ENCODE peak calls at places on chromosomes 7 and 10, in four cellular contexts. E is astrocyte of the spinal cord; N is brain microvascular endothelial cell; Y is CD8-positive, alpha-beta memory T cell. G is an unnamed sample.

GRCh38 chr7:119482209-119482608 is 790.8 kb upstream of the KCND2 start:
- DNase-seq in E (peak), N (peak), Y (no peak), G (peak)

GRCh38 chr10:15427836-15428414 is 56.8 kb upstream of the FAM171A1 start:
- DNase-seq in E (peak), N (peak), Y (no peak), G (peak)

GRCh38 chr7:37921340-37921805 is 933 bp downstream of the EPDR1 start:
- DNase-seq in E (peak), N (peak), Y (no peak), G (no peak)

GRCh38 chr7:36747969-36748574 is 23.8 kb upstream of the AOAH start:
- DNase-seq in E (no peak), N (no peak), Y (no peak), G (no peak)

GRCh38 chr10:125283191-125283590 is 122.8 kb upstream of the CTBP2 start:
- DNase-seq in E (no peak), N (no peak), Y (no peak), G (no peak)

GRCh38 chr10:103835121-103836045 is 20.0 kb downstream of the SH3PXD2A start:
- DNase-seq in E (peak), N (no peak), Y (no peak), G (no peak)

GRCh38 chr7:28685660-28686417 is 272.3 kb downstream of the TRIL start:
- DNase-seq in E (peak), N (peak), Y (peak), G (peak)

GRCh38 chr7:30583181-30583580 is 11.5 kb upstream of the GARS1 start:
- DNase-seq in E (no peak), N (no peak), Y (no peak), G (no peak)

GRCh38 chr10:102627446-102628293 is 16.6 kb upstream of the TRIM8 start:
- DNase-seq in E (peak), N (peak), Y (no peak), G (peak)

GRCh38 chr7:95376632-95377380 is 19.4 kb downstream of the PON3 start:
- DNase-seq in E (no peak), N (peak), Y (no peak), G (peak)

GRCh38 chr7:131897016-131897789 is 340.8 kb upstream of the PODXL start:
- DNase-seq in E (peak), N (peak), Y (no peak), G (peak)

GRCh38 chr7:18583305-18583704 is 87.8 kb downstream of the HDAC9 start:
- DNase-seq in E (peak), N (peak), Y (no peak), G (peak)

GRCh38 chr7:133859191-133859590 is 267.9 kb upstream of the LRGUK start:
- DNase-seq in E (no peak), N (no peak), Y (no peak), G (no peak)

GRCh38 chr10:89576696-89577095 is 41.3 kb upstream of the SLC16A12 start:
- DNase-seq in E (no peak), N (no peak), Y (no peak), G (no peak)

GRCh38 chr7:28135760-28136159 is 44.8 kb downstream of the JAZF1 start:
- DNase-seq in E (no peak), N (no peak), Y (no peak), G (no peak)

GRCh38 chr7:130486114-130486962 is 5.5 kb upstream of the MEST start:
- DNase-seq in E (no peak), N (no peak), Y (peak), G (peak)

GRCh38 chr7:68245688-68246087 is 1249.1 kb downstream of the TYW1 start:
- DNase-seq in E (no peak), N (no peak), Y (no peak), G (peak)

GRCh38 chr7:154862153-154862791 is 140.7 kb downstream of the PAXIP1 start:
- DNase-seq in E (no peak), N (no peak), Y (no peak), G (no peak)

GRCh38 chr7:101550641-101551531 is 78.2 kb downstream of the MYL10 start:
- DNase-seq in E (no peak), N (no peak), Y (no peak), G (no peak)

GRCh38 chr7:94382155-94382554 is 12.5 kb upstream of the COL1A2 start:
- DNase-seq in E (no peak), N (peak), Y (no peak), G (peak)

GRCh38 chr7:42236266-42237161 is 495 bp downstream of the GLI3 start:
- DNase-seq in E (peak), N (peak), Y (no peak), G (peak)

GRCh38 chr7:92695308-92696261 is 105.4 kb upstream of the FAM133B start:
- DNase-seq in E (peak), N (peak), Y (no peak), G (peak)

GRCh38 chr7:157691521-157692155 is 354.8 kb downstream of the DNAJB6 start:
- DNase-seq in E (no peak), N (no peak), Y (no peak), G (no peak)

GRCh38 chr7:157693521-157694388 is 357.0 kb downstream of the DNAJB6 start:
- DNase-seq in E (no peak), N (no peak), Y (no peak), G (no peak)

GRCh38 chr7:157692156-157693011 is 355.6 kb downstream of the DNAJB6 start:
- DNase-seq in E (no peak), N (no peak), Y (no peak), G (no peak)

GRCh38 chr7:157694389-157694665 is 357.5 kb downstream of the DNAJB6 start:
- DNase-seq in E (no peak), N (no peak), Y (no peak), G (no peak)

DNA sequence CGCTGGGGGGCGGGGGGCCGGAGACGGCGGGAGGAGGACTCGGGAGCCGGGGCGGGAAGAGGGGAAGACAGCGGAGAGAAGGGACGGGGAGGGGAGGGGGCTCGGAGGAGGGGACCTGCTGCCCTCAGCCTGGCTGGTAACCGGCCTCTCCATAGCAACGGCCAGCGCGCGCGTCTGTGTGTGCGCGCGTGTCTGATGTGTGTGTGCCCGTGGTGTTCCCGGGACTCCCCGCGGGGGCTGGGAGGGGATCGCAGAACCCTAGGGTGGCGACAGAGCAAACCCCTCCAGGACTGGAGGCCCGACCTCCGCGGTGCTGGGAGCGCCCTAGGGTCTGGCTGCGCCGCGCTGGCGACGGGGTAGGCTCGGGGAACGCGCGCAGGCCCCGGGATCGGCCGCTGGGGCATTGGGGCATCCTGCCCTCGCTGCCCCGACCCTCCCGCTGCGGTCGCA is 356.3 kb downstream of the DNAJB6 start:
- DNase-seq in E (no peak), N (no peak), Y (no peak), G (no peak)
- H3K4me3 ChIP-seq in E (no peak), N (no peak), Y (no peak), G (no peak)

DNA sequence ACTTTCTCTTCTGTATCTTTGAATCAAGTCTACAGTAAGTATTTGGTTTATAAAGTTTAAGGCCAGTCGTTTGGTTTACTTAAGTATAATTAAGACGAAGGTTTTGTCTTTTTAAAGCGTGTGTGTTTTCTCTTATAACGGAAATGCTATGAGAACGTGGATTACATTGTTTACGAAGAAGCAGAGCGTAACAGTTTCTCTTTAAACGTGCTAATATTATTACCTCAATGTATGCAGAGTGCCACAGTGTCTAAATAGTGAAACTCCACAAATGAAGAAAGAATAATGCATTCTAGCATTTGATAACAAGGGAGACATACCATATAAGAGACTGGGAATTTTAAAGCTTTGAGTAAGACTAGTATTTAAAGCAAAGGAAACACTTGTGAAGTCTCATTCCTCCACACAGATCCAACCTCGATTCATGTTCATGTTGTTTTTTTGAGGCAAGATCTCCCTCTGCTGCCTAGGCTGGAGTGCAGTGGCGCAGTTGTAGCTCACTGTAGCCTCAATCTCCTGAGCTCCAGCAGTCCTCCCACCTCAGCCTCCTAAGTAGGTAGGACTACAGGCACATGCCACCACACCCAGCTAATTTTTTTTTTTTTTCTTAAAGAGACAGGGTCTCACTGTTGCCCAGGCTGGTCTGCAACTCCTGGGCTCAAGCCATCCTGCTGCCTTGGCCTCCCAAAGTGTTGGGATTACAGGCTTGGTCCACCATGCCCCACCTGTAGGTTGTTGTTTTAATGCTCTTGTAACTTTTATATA is 75.1 kb downstream of the ANKRD61 start:
- DNase-seq in E (peak), N (peak), Y (peak), G (peak)
- H3K4me3 ChIP-seq in E (peak), N (peak), Y (peak), G (peak)

DNA sequence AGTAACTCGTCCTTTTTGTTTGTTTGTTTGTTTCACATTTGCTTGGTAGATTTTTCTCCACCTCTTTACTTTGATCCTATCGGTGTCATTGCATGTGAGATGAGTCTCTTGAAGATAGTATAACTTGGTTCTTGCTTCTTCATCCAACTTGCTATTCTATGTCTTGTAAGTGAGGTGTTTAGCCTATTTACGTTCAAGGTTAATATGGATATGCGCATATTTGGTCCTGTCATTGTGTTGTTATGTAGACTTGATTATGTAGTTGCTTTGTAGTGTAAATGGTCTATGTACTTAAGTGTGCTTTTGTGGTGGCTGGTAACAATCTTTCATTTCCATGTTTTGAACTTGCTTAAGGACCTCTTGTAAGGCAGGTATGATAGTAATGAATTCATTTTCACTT is 192.8 kb upstream of the MAGI2 start:
- DNase-seq in E (no peak), N (no peak), Y (no peak), G (no peak)
- H3K4me3 ChIP-seq in E (no peak), N (no peak), Y (no peak), G (no peak)

DNA sequence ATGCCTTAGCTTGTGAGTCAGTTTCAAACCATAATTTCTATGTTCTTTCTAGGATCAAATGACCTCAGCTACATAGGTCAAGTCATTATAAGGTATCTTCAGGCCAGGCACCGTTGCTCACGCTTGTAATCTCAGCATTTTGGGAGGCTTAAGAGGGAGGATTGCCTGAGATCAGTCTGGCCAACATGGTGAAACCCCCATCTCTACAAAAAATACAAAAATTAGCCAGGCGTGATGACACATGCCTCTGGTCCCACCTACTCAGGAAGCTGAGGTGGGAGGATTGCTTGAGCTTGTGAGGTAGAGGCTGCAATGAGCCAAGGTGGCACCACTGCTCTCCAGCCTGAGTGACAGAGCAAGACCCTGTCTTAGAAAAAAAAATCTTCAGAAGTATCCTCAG is 362.3 kb downstream of the GATA3 start:
- DNase-seq in E (no peak), N (no peak), Y (no peak), G (no peak)
- H3K4me3 ChIP-seq in E (no peak), N (no peak), Y (no peak), G (no peak)

DNA sequence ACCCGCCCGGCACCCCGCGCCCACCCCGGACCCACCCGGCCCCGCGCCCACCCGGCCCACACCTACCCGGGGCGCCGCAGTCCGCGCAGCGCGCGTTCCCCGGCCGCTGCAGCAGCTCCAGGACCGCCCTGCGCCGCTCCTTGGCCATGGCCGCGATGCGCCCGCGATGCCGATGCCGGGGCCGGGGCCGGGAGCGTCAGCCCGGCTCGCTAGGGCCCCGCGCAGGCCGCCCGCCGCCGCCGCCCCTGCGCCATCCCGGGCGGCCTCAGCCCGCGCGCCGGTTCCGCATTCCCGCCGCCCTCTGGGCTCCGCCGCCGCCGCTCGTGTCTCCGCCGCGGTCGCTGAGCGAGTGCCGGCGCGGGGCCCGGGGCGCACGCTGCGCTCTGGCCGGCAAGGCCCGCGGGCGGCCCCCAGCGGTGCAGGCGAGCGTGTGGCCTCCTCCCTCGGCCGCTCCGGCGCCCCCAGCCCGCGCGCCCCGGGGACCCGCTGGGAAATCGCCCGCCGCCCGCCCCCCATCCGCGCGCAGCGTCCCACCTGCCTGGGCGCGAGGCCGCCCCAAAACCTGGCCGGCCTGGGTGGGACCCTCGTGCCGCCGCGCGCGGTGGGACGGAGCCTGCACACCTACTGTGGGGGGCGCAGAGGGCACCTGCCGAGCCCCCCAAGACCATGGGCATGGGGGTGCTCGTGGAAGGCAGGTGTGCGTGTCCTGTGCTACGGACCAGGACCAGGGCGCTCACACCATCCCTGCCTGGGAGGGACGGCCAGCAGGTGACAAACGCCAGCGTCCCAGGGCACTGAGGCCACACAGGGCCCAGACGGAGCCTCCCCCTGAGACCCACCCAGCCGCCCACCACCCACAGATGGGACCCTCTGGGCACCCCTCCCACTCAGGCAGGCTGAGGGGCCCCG is at the start of gene ADAP1:
- DNase-seq in E (no peak), N (no peak), Y (peak), G (peak)
- H3K4me3 ChIP-seq in E (no peak), N (peak), Y (no peak), G (peak)

GRCh38 chr7:87156709-87157108 is 4.5 kb downstream of the DMTF1 start:
- DNase-seq in E (no peak), N (no peak), Y (no peak), G (no peak)
- H3K4me3 ChIP-seq in E (no peak), N (no peak), Y (no peak), G (no peak)

GRCh38 chr7:1863091-1863900 is 193.2 kb downstream of the ELFN1 start:
- DNase-seq in E (no peak), N (no peak), Y (no peak), G (no peak)
- H3K4me3 ChIP-seq in E (no peak), N (no peak), Y (no peak), G (no peak)

DNA sequence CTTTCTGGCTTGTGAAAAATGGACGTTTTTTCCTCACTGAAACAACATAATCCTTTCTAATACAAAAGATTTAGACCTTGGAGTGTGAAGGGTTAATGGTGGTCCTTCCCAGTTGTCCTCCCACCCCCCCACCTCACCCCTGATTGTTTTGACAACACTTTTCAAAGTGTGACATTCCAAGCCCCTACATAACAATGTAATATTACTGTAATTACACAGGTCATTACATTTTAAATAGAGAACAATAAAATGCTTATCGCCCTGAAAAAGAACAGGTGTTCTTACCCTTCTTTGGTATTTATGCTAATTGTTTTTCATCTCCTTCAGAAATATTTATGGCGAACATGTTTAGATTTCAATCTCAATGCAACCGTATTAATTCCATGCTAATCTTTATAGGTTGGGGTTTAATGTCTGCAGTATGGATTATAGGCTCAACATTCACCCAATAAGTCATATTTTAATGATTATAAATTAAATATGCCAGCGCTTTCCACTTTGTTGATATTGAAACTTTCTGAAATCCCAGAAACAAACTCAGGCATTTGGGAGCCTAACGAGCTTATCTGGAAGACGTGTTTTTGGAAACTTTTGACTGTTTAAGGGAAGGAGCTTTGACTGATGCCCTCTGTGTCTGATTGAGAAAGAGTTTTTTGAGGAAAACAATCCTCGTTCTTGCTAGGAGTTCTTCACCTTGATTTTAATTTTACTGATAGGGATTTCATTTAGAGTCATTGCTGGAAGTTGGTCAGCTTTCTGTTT is 5.1 kb downstream of the TCF7L2 start:
- DNase-seq in E (peak), N (no peak), Y (no peak), G (no peak)
- H3K4me3 ChIP-seq in E (peak), N (peak), Y (no peak), G (peak)

GRCh38 chr7:54843961-54844360 is 85.0 kb upstream of the SEC61G start:
- DNase-seq in E (no peak), N (no peak), Y (no peak), G (peak)
- H3K4me3 ChIP-seq in E (no peak), N (no peak), Y (no peak), G (no peak)